ENCODE peak calls at places on chromosome 1, in nine cellular contexts. C is IMR-90; Y is stimulated activated CD4-positive, alpha-beta T cell treated with anti-CD3 and anti-CD28 coated beads, Interleukin-1b, Interleukin-23, amount 100 ng/mL, for 1 hour; A is iPS DF 6.9; X is HS-5; G is activated CD8-positive, alpha-beta T cell treated with anti-CD3 and anti-CD28 coated beads, Interleukin-2, amount 10 ng/mL, durations not matched to agents 7 days and 5 days; J is brain microvascular endothelial cell; L is GM04504; K is cardiac muscle cell. I is an unnamed sample.

GRCh38 chr1:99704356-99704816 is 58.5 kb downstream of the PALMD start:
- DNase-seq in A (no peak), K (no peak), Y (no peak), L (no peak), X (no peak), J (no peak), C (no peak), G (no peak), I (no peak)

GRCh38 chr1:230544758-230545157 is 97.5 kb upstream of the COG2 start:
- DNase-seq in G (no peak), Y (no peak), L (no peak), A (no peak), C (no peak), J (no peak), K (no peak), X (no peak), I (no peak)

GRCh38 chr1:203906932-203907331 is 45.5 kb downstream of the SNRPE start:
- DNase-seq in L (peak; percentile 74), C (peak; percentile 93), J (peak; percentile 88), X (peak; percentile 90), A (no peak), G (no peak), K (peak; percentile 88), Y (no peak), I (peak; percentile 49)

GRCh38 chr1:111988743-111989453 is 570 bp downstream of the KCND3 start:
- DNase-seq in L (no peak), X (no peak), J (no peak), C (no peak), G (no peak), Y (no peak), K (no peak), A (no peak), I (no peak)

GRCh38 chr1:84883286-84883685 is 9.7 kb downstream of the LPAR3 start:
- DNase-seq in A (no peak), C (peak; percentile 58), Y (no peak), L (no peak), K (peak; percentile 41), J (no peak), G (no peak), X (peak; percentile 73), I (no peak)

GRCh38 chr1:181676269-181676668 is 193.0 kb downstream of the CACNA1E start:
- DNase-seq in C (peak; percentile 4), A (no peak), G (no peak), Y (no peak), K (peak; percentile 1), J (peak; percentile 2), L (no peak), X (no peak), I (no peak)

GRCh38 chr1:89100366-89100765 is 25.5 kb downstream of the GBP2 start:
- DNase-seq in K (no peak), A (no peak), X (no peak), J (no peak), L (no peak), Y (no peak), C (no peak), G (no peak), I (no peak)

GRCh38 chr1:228963795-228964177 is 228.5 kb downstream of the RHOU start:
- DNase-seq in K (no peak), A (no peak), C (no peak), X (no peak), J (peak; percentile 42), L (no peak), G (no peak), Y (no peak), I (no peak)

GRCh38 chr1:143497374-143497747 is 474.4 kb downstream of the FAM72C start:
- DNase-seq in J (no peak), L (no peak), K (no peak), C (no peak), A (no peak), X (no peak), Y (no peak), G (no peak), I (no peak)

GRCh38 chr1:59391216-59392179 is 94.6 kb downstream of the FGGY start:
- DNase-seq in G (no peak), J (no peak), C (no peak), A (no peak), Y (no peak), X (no peak), L (no peak), K (no peak), I (no peak)

GRCh38 chr1:198672124-198672523 is 33.3 kb downstream of the PTPRC start:
- DNase-seq in J (peak; percentile 48), X (peak; percentile 84), A (no peak), K (peak; percentile 25), G (no peak), Y (no peak), C (peak; percentile 38), L (peak; percentile 53), I (no peak)

GRCh38 chr1:109901508-109902145 is 9.0 kb upstream of the CSF1 start:
- DNase-seq in X (no peak), G (peak; percentile 47), A (no peak), C (no peak), J (no peak), Y (no peak), L (no peak), K (no peak), I (no peak)

GRCh38 chr1:61013189-61013952 is 69.0 kb upstream of the NFIA start:
- DNase-seq in A (no peak), X (no peak), J (no peak), L (no peak), Y (no peak), K (no peak), C (no peak), G (no peak), I (no peak)

GRCh38 chr1:110508531-110508930 is 10.4 kb downstream of the KCNA10 start:
- DNase-seq in Y (no peak), A (no peak), C (no peak), L (no peak), X (no peak), K (no peak), J (no peak), G (no peak), I (no peak)

GRCh38 chr1:66540434-66541032 is 6.6 kb downstream of the SGIP1 start:
- DNase-seq in Y (no peak), C (peak; percentile 72), J (peak; percentile 64), X (no peak), A (no peak), G (no peak), L (no peak), K (peak; percentile 51), I (no peak)

GRCh38 chr1:233707153-233707905 is 93.4 kb downstream of the KCNK1 start:
- DNase-seq in C (peak; percentile 1), L (peak; percentile 11), Y (no peak), A (no peak), J (no peak), K (peak; percentile 8), G (no peak), X (peak; percentile 38), I (peak; percentile 65)

GRCh38 chr1:183308719-183309118 is 109.5 kb downstream of the NMNAT2 start:
- DNase-seq in A (no peak), G (no peak), J (no peak), Y (no peak), X (no peak), C (no peak), L (no peak), K (no peak), I (no peak)

GRCh38 chr1:40270152-40270834 is 12.3 kb downstream of the ZMPSTE24 start:
- DNase-seq in A (no peak), Y (no peak), K (peak; percentile 14), C (peak; percentile 17), G (no peak), L (no peak), J (no peak), X (no peak), I (peak; percentile 65)

GRCh38 chr1:235714205-235714897 is 64.8 kb upstream of the GNG4 start:
- DNase-seq in K (no peak), Y (no peak), J (no peak), A (no peak), L (no peak), X (no peak), G (no peak), C (no peak), I (no peak)

GRCh38 chr1:23019851-23020625 is 770 bp downstream of the KDM1A start:
- DNase-seq in K (peak; percentile 51), Y (peak; percentile 2), C (peak; percentile 40), A (no peak), X (no peak), J (peak; percentile 28), L (no peak), G (peak; percentile 52), I (no peak)

GRCh38 chr1:78237364-78237916 is 191.7 kb downstream of the GIPC2 start:
- DNase-seq in G (no peak), L (no peak), Y (no peak), J (no peak), A (peak; percentile 20), K (no peak), X (no peak), C (no peak), I (peak; percentile 76)

GRCh38 chr1:97551113-97551512 is 369.7 kb downstream of the DPYD start:
- DNase-seq in Y (no peak), L (no peak), C (no peak), A (no peak), X (no peak), J (no peak), G (no peak), K (no peak), I (no peak)

GRCh38 chr1:39919545-39919944 is 17.8 kb upstream of the MYCL start:
- DNase-seq in G (peak; percentile 50), Y (no peak), C (peak; percentile 58), K (peak; percentile 81), J (peak; percentile 42), A (peak; percentile 77), L (no peak), X (no peak), I (no peak)

GRCh38 chr1:165573787-165574186 is 30.0 kb downstream of the LRRC52 start:
- DNase-seq in Y (no peak), J (no peak), L (no peak), X (no peak), A (no peak), K (no peak), C (no peak), G (no peak), I (no peak)

GRCh38 chr1:21778405-21778727 is 4.6 kb downstream of the USP48 start:
- DNase-seq in X (no peak), J (no peak), A (no peak), Y (no peak), K (no peak), C (no peak), L (no peak), G (no peak), I (no peak)

GRCh38 chr1:47348246-47348645 is 14.7 kb downstream of the CMPK1 start:
- DNase-seq in Y (no peak), K (no peak), A (no peak), X (no peak), J (no peak), G (no peak), C (no peak), L (no peak), I (no peak)

GRCh38 chr1:197180252-197180878 is 33.9 kb upstream of the ASPM start:
- DNase-seq in A (no peak), C (peak; percentile 92), L (peak; percentile 17), K (peak; percentile 71), J (peak; percentile 64), G (no peak), X (peak; percentile 67), Y (no peak), I (no peak)

GRCh38 chr1:231808116-231808515 is 181.5 kb downstream of the DISC1 start:
- DNase-seq in Y (no peak), L (no peak), C (no peak), G (no peak), X (no peak), A (no peak), K (no peak), J (no peak), I (no peak)

GRCh38 chr1:192445243-192445642 is 128.5 kb downstream of the RGS21 start:
- DNase-seq in G (no peak), K (no peak), A (no peak), L (no peak), J (no peak), Y (no peak), C (no peak), X (no peak), I (no peak)

GRCh38 chr1:198498881-198499280 is 41.6 kb downstream of the ATP6V1G3 start:
- DNase-seq in C (peak; percentile 14), Y (no peak), A (no peak), X (no peak), L (no peak), J (no peak), G (no peak), K (peak; percentile 16), I (no peak)

GRCh38 chr1:84078108-84078823 is 65.8 kb upstream of the PRKACB start:
- DNase-seq in Y (no peak), A (no peak), C (peak; percentile 36), K (peak; percentile 44), X (no peak), L (peak; percentile 18), J (no peak), G (no peak), I (no peak)

I was measured in epithelial cell of prostate.